ENCODE peak calls at places on chromosome 12, in seven cellular contexts. D is suprapubic skin, T is esophagus squamous epithelium, F is gastrocnemius medialis, I is prostate gland, M is lower leg skin, Z is body of pancreas. B is an unnamed sample.
A peak's percentile ranks its signal among the peaks of the same experiment; 100 is the strongest.

GRCh38 chr12:70598467-70599194 is 38.6 kb downstream of the PTPRB start:
- DNase-seq in T (no peak), F (no peak), I (no peak), Z (peak; percentile 12), M (no peak), D (no peak), B (no peak)

GRCh38 chr12:122836027-122836921 is 1.0 kb downstream of the HIP1R start:
- DNase-seq in F (no peak), D (no peak), I (peak; percentile 81), M (peak; percentile 40), Z (peak; percentile 63), T (no peak), B (no peak)

GRCh38 chr12:110680032-110680431 is 8.9 kb downstream of the HVCN1 start:
- DNase-seq in T (no peak), I (no peak), F (no peak), D (no peak), Z (no peak), M (no peak), B (no peak)

GRCh38 chr12:89073027-89073398 is 279.3 kb downstream of the DUSP6 start:
- DNase-seq in T (no peak), Z (peak; percentile 38), M (no peak), I (no peak), D (no peak), F (no peak), B (no peak)

GRCh38 chr12:20653871-20654270 is 41.3 kb upstream of the SLCO1C1 start:
- DNase-seq in Z (no peak), M (no peak), F (no peak), I (no peak), T (no peak), D (no peak), B (no peak)

GRCh38 chr12:949337-950099 is at the start of gene RAD52:
- DNase-seq in F (peak; percentile 98), I (peak; percentile 97), Z (peak; percentile 98), D (peak; percentile 97), M (peak; percentile 97), T (peak; percentile 73), B (peak; percentile 79)

GRCh38 chr12:101727098-101727497 is 12.2 kb downstream of the SYCP3 start:
- DNase-seq in D (no peak), Z (no peak), T (no peak), F (no peak), M (no peak), I (no peak), B (no peak)

GRCh38 chr12:48105321-48105866 is 485 bp downstream of the SENP1 start:
- DNase-seq in T (no peak), F (no peak), I (no peak), Z (no peak), M (peak; percentile 16), D (no peak), B (no peak)

GRCh38 chr12:54980341-54980740 is 4.2 kb downstream of the TESPA1 start:
- DNase-seq in T (no peak), I (no peak), D (no peak), Z (no peak), M (no peak), F (no peak), B (no peak)

GRCh38 chr12:120978296-120979219 is at the start of gene HNF1A:
- DNase-seq in M (no peak), T (no peak), Z (peak; percentile 75), D (no peak), I (no peak), F (no peak), B (no peak)
- TF ChIP-seq POLR2A in M (no peak), T (no peak), Z (peak; percentile 41), D (no peak), I (no peak), F (no peak), B (no peak)

GRCh38 chr12:98515368-98516183 is at the start of gene TMPO:
- DNase-seq in I (peak; percentile 88), T (peak; percentile 52), D (peak; percentile 94), Z (peak; percentile 90), M (peak; percentile 90), F (peak; percentile 88), B (peak; percentile 86)
- TF ChIP-seq POLR2A in I (peak; percentile 91), T (peak; percentile 87), D (peak; percentile 41), Z (peak; percentile 94), M (peak; percentile 81), F (peak; percentile 91), B (peak; percentile 73)

GRCh38 chr12:49129332-49130150 is 1.7 kb downstream of the TUBA1B start:
- DNase-seq in D (no peak), I (no peak), T (no peak), F (no peak), M (no peak), Z (peak; percentile 17), B (no peak)
- TF ChIP-seq POLR2A in D (no peak), I (no peak), T (no peak), F (no peak), M (no peak), Z (no peak), B (no peak)

DNA sequence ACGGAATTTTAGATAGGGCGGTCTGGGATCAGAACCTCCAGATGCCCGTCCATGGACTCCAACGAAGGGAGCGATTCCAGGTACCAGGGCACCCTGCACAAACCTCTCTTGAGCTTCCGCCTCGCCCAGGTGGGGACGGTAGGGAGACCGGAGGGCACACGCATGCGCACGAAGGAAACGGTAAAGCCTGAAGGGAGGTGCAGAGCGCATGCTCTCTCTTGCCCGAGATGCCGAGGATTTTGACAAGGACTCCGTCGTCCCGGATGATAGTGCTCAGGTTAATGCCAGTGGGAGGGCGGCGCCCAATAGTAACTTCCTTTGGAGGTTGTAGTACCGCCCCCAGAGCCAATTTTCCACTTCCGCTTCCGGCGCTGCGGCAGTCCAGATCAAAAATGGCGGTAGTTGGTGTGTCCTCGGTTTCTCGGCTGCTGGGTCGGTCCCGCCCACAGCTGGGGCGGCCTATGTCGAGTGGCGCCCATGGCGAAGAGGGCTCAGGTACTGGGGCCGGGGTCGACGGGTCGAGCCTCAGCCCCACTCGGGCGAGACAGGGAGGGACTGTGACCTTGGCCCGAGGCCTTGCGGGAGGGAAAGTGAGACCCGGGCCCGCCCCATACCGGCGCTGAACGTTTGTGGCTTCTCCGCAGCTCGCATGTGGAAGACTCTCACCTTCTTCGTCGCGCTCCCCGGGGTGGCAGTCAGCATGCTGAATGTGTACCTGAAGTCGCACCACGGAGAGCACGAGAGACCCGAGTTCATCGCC is at the start of gene COX6A1:
- DNase-seq in T (peak; percentile 75), I (peak; percentile 98), F (peak; percentile 98), D (peak; percentile 98), M (peak; percentile 94), Z (peak; percentile 98), B (peak; percentile 94)
- TF ChIP-seq POLR2A in T (peak; percentile 52), I (peak; percentile 31), F (peak; percentile 61), D (no peak), M (no peak), Z (peak; percentile 67), B (peak; percentile 50)

GRCh38 chr12:53193953-53194716 is 12.9 kb downstream of the ITGB7 start:
- DNase-seq in Z (no peak), F (no peak), I (no peak), D (no peak), T (no peak), M (no peak), B (no peak)

GRCh38 chr12:53191885-53192530 is 11.3 kb upstream of the CSAD start:
- DNase-seq in F (no peak), D (no peak), I (no peak), Z (no peak), T (no peak), M (no peak), B (no peak)

GRCh38 chr12:53191096-53191884 is 10.6 kb upstream of the CSAD start:
- DNase-seq in I (no peak), F (no peak), Z (no peak), M (no peak), T (no peak), D (peak; percentile 60), B (no peak)

GRCh38 chr12:53193040-53193439 is 12.3 kb upstream of the CSAD start:
- DNase-seq in Z (no peak), T (no peak), I (no peak), F (no peak), M (no peak), D (peak; percentile 47), B (no peak)

DNA sequence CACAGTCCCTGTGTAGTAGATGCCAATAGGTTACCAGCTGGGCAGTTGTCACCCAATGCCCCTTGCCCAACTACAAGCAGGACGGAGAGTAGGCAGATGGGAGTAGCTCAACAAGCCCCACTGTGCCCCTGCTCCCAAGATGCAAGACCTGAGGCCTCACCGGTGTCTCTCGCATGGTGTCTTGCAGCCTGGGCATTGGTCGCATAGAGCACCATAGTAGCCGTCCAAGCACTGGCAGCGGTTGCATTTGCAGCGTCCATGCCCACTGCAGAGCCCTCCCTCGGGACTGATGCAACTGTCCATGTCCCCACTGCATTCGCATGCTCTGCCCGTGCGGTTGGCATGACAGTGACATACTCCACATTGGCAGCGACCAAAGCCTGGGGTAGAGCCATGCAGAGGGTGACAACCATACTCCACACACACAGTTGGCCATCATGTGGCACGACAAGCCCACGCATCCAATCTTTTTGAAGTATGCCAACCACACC is 11.9 kb upstream of the CSAD start:
- DNase-seq in T (no peak), D (peak; percentile 77), M (no peak), I (no peak), Z (no peak), F (no peak), B (no peak)
- TF ChIP-seq POLR2A in T (no peak), D (no peak), M (no peak), I (no peak), Z (no peak), F (no peak), B (no peak)

DNA sequence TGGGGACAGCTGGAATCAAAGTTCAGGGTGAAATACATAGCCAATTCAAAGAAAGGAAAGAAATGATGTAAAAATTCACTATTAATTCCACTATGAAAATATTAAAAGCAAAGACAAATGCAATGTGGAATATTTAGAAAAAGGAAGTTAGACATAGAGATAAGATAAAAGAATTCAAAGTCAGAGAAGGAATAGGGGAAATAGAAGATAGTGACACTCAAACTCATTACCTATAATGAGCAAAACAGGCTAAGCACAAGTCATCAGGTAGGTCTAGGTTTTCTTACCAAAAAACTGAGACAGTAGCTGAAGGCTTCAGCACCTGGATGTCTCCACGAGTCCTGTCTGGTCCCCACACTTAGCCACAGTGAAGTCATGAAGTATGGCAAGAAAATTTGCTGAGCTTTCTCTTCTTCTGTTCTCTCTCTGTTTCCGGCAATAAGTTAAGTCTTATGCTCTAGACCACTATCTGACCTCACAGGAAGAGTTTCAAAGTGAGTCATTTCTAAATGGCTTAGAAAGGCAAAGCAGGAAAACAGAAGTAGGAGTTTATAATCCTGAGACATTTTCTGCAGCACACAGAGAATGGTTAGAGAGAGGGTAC is at the start of gene C3AR1:
- DNase-seq in Z (no peak), D (no peak), F (no peak), I (no peak), T (no peak), M (no peak), B (peak; percentile 46)
- TF ChIP-seq POLR2A in Z (peak; percentile 63), D (no peak), F (peak; percentile 34), I (no peak), T (peak; percentile 68), M (no peak), B (no peak)